ENCODE peak calls at places on chromosomes 6 and 20, in nine cellular contexts. E is neural crest cell, A is WTC11, T is cardiac muscle cell, K is SK-N-SH, C is Calu3, U is MM.1S, R is endothelial cell, Y is Peyer's patch. F is an unnamed sample.

GRCh38 chr6:7201732-7202541 is 94.2 kb downstream of the RREB1 start:
- DNase-seq in E (no peak), A (no peak), T (no peak), K (no peak), C (no peak), U (no peak), R (no peak), Y (peak; percentile 86), F (peak; percentile 91)

GRCh38 chr6:168326294-168327261 is 7.0 kb upstream of the DACT2 start:
- DNase-seq in E (no peak), A (no peak), T (no peak), K (no peak), C (peak; percentile 20), U (no peak), R (no peak), Y (no peak), F (no peak)

GRCh38 chr6:140050232-140050995 is 676.0 kb upstream of the CITED2 start:
- DNase-seq in E (no peak), A (no peak), T (no peak), K (peak; percentile 15), C (no peak), U (no peak), R (no peak), Y (no peak), F (no peak)

GRCh38 chr20:39112196-39112743 is 150.1 kb downstream of the DHX35 start:
- DNase-seq in E (peak; percentile 59), A (peak; percentile 69), T (peak; percentile 87), K (peak; percentile 91), C (peak; percentile 80), U (peak; percentile 35), R (peak; percentile 60), Y (no peak), F (no peak)

GRCh38 chr6:108565091-108565766 is 4.5 kb downstream of the FOXO3 start:
- DNase-seq in E (no peak), A (no peak), T (no peak), K (no peak), C (no peak), U (peak; percentile 77), R (no peak), Y (peak; percentile 64), F (peak; percentile 85)

GRCh38 chr6:40343887-40344565 is 243.1 kb downstream of the LRFN2 start:
- DNase-seq in E (no peak), A (no peak), T (no peak), K (peak; percentile 12), C (no peak), U (no peak), R (no peak), Y (peak; percentile 17), F (no peak)

GRCh38 chr6:130423044-130423443 is 57.2 kb downstream of the TMEM200A start:
- DNase-seq in E (no peak), A (no peak), T (no peak), K (no peak), C (no peak), U (no peak), R (no peak), Y (no peak), F (no peak)

GRCh38 chr20:50980071-50980681 is 21.6 kb downstream of the MOCS3 start:
- DNase-seq in E (no peak), A (no peak), T (no peak), K (no peak), C (peak; percentile 68), U (no peak), R (no peak), Y (no peak), F (no peak)

GRCh38 chr6:159249752-159250151 is 80.6 kb downstream of the FNDC1 start:
- DNase-seq in E (no peak), A (no peak), T (no peak), K (no peak), C (no peak), U (no peak), R (no peak), Y (no peak), F (no peak)

GRCh38 chr20:11338506-11339306 is 579.0 kb upstream of the BTBD3 start:
- DNase-seq in E (no peak), A (no peak), T (no peak), K (no peak), C (no peak), U (no peak), R (no peak), Y (no peak), F (no peak)

GRCh38 chr6:160790028-160790792 is 88.2 kb downstream of the PLG start:
- DNase-seq in E (no peak), A (peak; percentile 43), T (no peak), K (no peak), C (peak; percentile 41), U (no peak), R (no peak), Y (no peak), F (no peak)

GRCh38 chr6:151493495-151494234 is at the start of gene CCDC170:
- DNase-seq in E (peak; percentile 40), A (peak; percentile 70), T (peak; percentile 38), K (peak; percentile 69), C (peak; percentile 36), U (peak; percentile 7), R (peak; percentile 68), Y (no peak), F (no peak)

GRCh38 chr6:163416640-163417253 is 2.2 kb downstream of the QKI start:
- DNase-seq in E (peak; percentile 46), A (no peak), T (peak; percentile 87), K (no peak), C (peak; percentile 69), U (peak; percentile 46), R (peak; percentile 53), Y (peak; percentile 63), F (no peak)

GRCh38 chr6:21999012-21999528 is 297.8 kb downstream of the PRL start:
- DNase-seq in E (no peak), A (no peak), T (no peak), K (peak; percentile 61), C (no peak), U (no peak), R (no peak), Y (no peak), F (no peak)

GRCh38 chr20:62977613-62978558 is 25.4 kb downstream of the SLC17A9 start:
- DNase-seq in E (no peak), A (no peak), T (no peak), K (peak; percentile 61), C (peak; percentile 67), U (peak; percentile 70), R (no peak), Y (peak; percentile 86), F (peak; percentile 66)

DNA sequence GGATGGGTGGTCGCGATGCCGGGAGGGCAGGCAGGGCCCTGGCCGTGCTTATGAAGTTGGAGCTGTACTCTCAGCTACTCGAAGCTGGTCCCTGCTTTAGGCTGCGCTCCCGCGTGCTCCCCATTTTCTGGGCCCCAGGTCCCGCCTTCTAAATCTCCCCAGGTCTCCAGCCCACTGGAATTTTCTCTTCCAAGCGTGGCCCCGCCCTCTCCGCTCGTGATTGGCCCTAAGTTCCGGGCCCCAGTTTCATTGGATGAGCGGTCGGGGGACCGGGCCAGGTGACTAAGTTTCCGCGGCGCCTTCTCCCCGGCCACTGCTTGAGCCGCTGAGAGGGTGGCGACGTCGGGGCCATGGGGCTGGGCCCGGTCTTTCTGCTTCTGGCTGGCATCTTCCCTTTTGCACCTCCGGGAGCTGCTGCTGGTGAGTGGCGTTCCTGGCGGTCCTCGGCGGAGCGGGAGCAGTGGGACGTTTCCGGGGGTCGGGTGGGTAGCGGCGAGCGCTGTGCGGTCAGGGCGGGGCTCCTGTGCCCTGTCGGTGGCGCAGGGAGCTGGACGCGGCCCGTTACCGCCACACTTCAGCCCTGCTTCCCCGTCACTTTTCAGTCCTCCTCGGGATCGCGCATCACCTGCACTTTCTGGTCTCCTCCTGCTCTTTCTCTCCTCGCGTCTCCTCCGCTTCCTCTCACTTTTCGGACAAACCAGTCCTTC is at the start of gene MICA:
- DNase-seq in E (peak; percentile 75), A (peak; percentile 94), T (peak; percentile 96), K (peak; percentile 62), C (peak; percentile 99), U (peak; percentile 81), R (peak; percentile 78), Y (peak; percentile 95), F (peak; percentile 35)
- TF ChIP-seq CTCF in E (peak; percentile 33), A (no peak), T (no peak), K (no peak), C (peak; percentile 40), U (no peak), R (no peak), Y (no peak), F (no peak)

GRCh38 chr20:17934141-17934862 is 34.3 kb downstream of the SNX5 start:
- DNase-seq in E (no peak), A (no peak), T (no peak), K (no peak), C (no peak), U (no peak), R (no peak), Y (no peak), F (no peak)

GRCh38 chr20:17935761-17936160 is 32.8 kb downstream of the SNX5 start:
- DNase-seq in E (no peak), A (no peak), T (peak; percentile 55), K (no peak), C (no peak), U (no peak), R (no peak), Y (no peak), F (no peak)

GRCh38 chr20:17935186-17935585 is 33.4 kb downstream of the SNX5 start:
- DNase-seq in E (no peak), A (no peak), T (no peak), K (no peak), C (no peak), U (no peak), R (no peak), Y (no peak), F (no peak)

GRCh38 chr20:17931513-17931912 is 37.1 kb downstream of the SNX5 start:
- DNase-seq in E (no peak), A (no peak), T (no peak), K (no peak), C (no peak), U (no peak), R (no peak), Y (no peak), F (no peak)

GRCh38 chr20:17933711-17934110 is 34.9 kb downstream of the SNX5 start:
- DNase-seq in E (no peak), A (no peak), T (no peak), K (no peak), C (no peak), U (no peak), R (no peak), Y (no peak), F (no peak)
- TF ChIP-seq CTCF in E (no peak), A (no peak), T (no peak), K (no peak), C (no peak), U (no peak), R (no peak), Y (no peak), F (no peak)

GRCh38 chr6:113050979-113051378 is 703.8 kb downstream of the RFPL4B start:
- DNase-seq in E (peak; percentile 26), A (peak; percentile 20), T (peak; percentile 38), K (peak; percentile 54), C (no peak), U (no peak), R (peak; percentile 12), Y (no peak), F (no peak)
- TF ChIP-seq CTCF in E (no peak), A (no peak), T (no peak), K (peak; percentile 23), C (no peak), U (no peak), R (no peak), Y (no peak), F (no peak)

DNA sequence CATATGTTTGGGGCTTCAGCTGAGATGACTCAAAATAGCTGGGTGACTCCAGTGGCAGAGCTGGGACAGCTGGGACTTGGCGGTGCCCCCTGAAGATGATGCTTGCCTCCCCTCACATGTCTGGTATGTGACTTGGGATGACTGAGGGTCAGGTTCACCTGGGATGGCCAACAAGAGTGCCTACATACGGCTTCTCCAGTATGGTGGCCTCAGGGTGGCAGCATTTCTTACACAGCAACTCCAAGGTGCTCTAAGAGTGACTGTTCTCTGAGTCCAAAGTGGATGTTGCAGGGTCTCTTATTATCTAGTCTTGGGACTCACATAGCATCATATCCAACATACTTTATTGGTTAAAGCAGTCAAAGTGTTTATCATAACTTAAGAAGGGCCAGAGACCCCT is 87.8 kb upstream of the CENPW start:
- DNase-seq in E (no peak), A (peak; percentile 31), T (no peak), K (no peak), C (no peak), U (no peak), R (no peak), Y (no peak), F (no peak)
- TF ChIP-seq CTCF in E (no peak), A (no peak), T (no peak), K (no peak), C (no peak), U (no peak), R (no peak), Y (no peak), F (peak; percentile 3)